ENCODE peak calls at places on chromosomes 13 and 19, in six cellular contexts. One of them, this sample, is unnamed.

GRCh38 chr13:41416276-41416675 is 41.1 kb upstream of the RGCC start:
- DNase-seq in mucosa of descending colon: no peak
- DNase-seq in left lung: no peak
- DNase-seq in breast epithelium: no peak
- DNase-seq in IMR-90: peak
- DNase-seq in ovary: no peak
- DNase-seq in this sample: no peak

GRCh38 chr19:44608391-44608821 is 5.0 kb upstream of the IGSF23 start:
- DNase-seq in IMR-90: peak
- DNase-seq in mucosa of descending colon: no peak
- DNase-seq in breast epithelium: no peak
- DNase-seq in left lung: no peak
- DNase-seq in ovary: no peak
- DNase-seq in this sample: no peak

GRCh38 chr19:3110126-3110825 is 16.1 kb downstream of the GNA11 start:
- DNase-seq in breast epithelium: no peak
- DNase-seq in IMR-90: no peak
- DNase-seq in mucosa of descending colon: no peak
- DNase-seq in left lung: no peak
- DNase-seq in ovary: peak
- DNase-seq in this sample: peak

GRCh38 chr19:19552811-19553210 is 14.7 kb downstream of the CILP2 start:
- DNase-seq in IMR-90: no peak
- DNase-seq in mucosa of descending colon: peak
- DNase-seq in breast epithelium: no peak
- DNase-seq in left lung: no peak
- DNase-seq in ovary: no peak
- DNase-seq in this sample: no peak

GRCh38 chr19:45852941-45853340 is 10.0 kb downstream of the SYMPK start:
- DNase-seq in ovary: no peak
- DNase-seq in IMR-90: no peak
- DNase-seq in breast epithelium: no peak
- DNase-seq in left lung: peak
- DNase-seq in mucosa of descending colon: peak
- DNase-seq in this sample: no peak

GRCh38 chr13:35475960-35476943 is at the start of gene MAB21L1:
- DNase-seq in left lung: no peak
- DNase-seq in ovary: peak
- DNase-seq in mucosa of descending colon: no peak
- DNase-seq in IMR-90: peak
- DNase-seq in breast epithelium: peak
- DNase-seq in this sample: peak

GRCh38 chr19:15869109-15869555 is 28.7 kb downstream of the CYP4F2 start:
- DNase-seq in mucosa of descending colon: no peak
- DNase-seq in ovary: no peak
- DNase-seq in breast epithelium: peak
- DNase-seq in IMR-90: no peak
- DNase-seq in left lung: no peak
- DNase-seq in this sample: no peak

GRCh38 chr13:113902956-113903355 is 39.1 kb upstream of the GAS6 start:
- DNase-seq in ovary: no peak
- DNase-seq in IMR-90: no peak
- DNase-seq in mucosa of descending colon: no peak
- DNase-seq in breast epithelium: no peak
- DNase-seq in left lung: no peak
- DNase-seq in this sample: no peak

GRCh38 chr19:36963262-36963661 is 47.1 kb downstream of the ZNF568 start:
- DNase-seq in IMR-90: no peak
- DNase-seq in breast epithelium: no peak
- DNase-seq in mucosa of descending colon: no peak
- DNase-seq in ovary: no peak
- DNase-seq in left lung: no peak
- DNase-seq in this sample: no peak

GRCh38 chr19:28633223-28634030 is 579.5 kb downstream of the UQCRFS1 start:
- DNase-seq in IMR-90: peak
- DNase-seq in mucosa of descending colon: peak
- DNase-seq in ovary: no peak
- DNase-seq in breast epithelium: no peak
- DNase-seq in left lung: peak
- DNase-seq in this sample: no peak

GRCh38 chr13:51478418-51479198 is 25.8 kb upstream of the INTS6 start:
- DNase-seq in ovary: no peak
- DNase-seq in breast epithelium: no peak
- DNase-seq in mucosa of descending colon: no peak
- DNase-seq in left lung: no peak
- DNase-seq in IMR-90: no peak
- DNase-seq in this sample: no peak

GRCh38 chr19:35722461-35722860 is 4.7 kb downstream of the KMT2B start:
- DNase-seq in mucosa of descending colon: no peak
- DNase-seq in IMR-90: no peak
- DNase-seq in ovary: no peak
- DNase-seq in left lung: no peak
- DNase-seq in breast epithelium: no peak
- DNase-seq in this sample: no peak

GRCh38 chr19:35720163-35720524 is 2.3 kb downstream of the KMT2B start:
- DNase-seq in ovary: no peak
- DNase-seq in breast epithelium: no peak
- DNase-seq in mucosa of descending colon: no peak
- DNase-seq in left lung: no peak
- DNase-seq in IMR-90: no peak
- DNase-seq in this sample: no peak

GRCh38 chr19:35721374-35721773 is 3.6 kb downstream of the KMT2B start:
- DNase-seq in breast epithelium: no peak
- DNase-seq in left lung: no peak
- DNase-seq in mucosa of descending colon: no peak
- DNase-seq in ovary: no peak
- DNase-seq in IMR-90: no peak
- DNase-seq in this sample: no peak

GRCh38 chr19:35719402-35720162 is 1.8 kb downstream of the KMT2B start:
- DNase-seq in left lung: no peak
- DNase-seq in IMR-90: no peak
- DNase-seq in ovary: no peak
- DNase-seq in mucosa of descending colon: no peak
- DNase-seq in breast epithelium: no peak
- DNase-seq in this sample: no peak

DNA sequence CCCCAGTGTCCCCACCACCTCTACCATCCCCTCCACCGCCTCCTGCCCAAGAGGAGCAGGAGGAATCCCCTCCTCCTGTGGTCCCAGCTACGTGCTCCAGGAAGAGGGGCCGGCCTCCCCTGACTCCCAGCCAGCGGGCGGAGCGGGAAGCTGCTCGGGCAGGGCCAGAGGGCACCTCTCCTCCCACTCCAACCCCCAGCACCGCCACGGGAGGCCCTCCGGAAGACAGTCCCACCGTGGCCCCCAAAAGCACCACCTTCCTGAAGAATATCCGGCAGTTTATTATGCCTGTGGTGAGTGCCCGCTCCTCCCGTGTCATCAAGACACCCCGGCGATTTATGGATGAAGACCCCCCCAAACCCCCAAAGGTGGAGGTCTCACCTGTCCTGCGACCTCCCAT is 2.8 kb downstream of the KMT2B start:
- DNase-seq in left lung: no peak
- DNase-seq in breast epithelium: no peak
- DNase-seq in ovary: no peak
- DNase-seq in mucosa of descending colon: no peak
- DNase-seq in IMR-90: no peak
- DNase-seq in this sample: no peak
- TF ChIP-seq CTCF in left lung: no peak
- TF ChIP-seq CTCF in breast epithelium: no peak
- TF ChIP-seq CTCF in ovary: no peak
- TF ChIP-seq CTCF in mucosa of descending colon: no peak
- TF ChIP-seq CTCF in IMR-90: no peak
- TF ChIP-seq CTCF in this sample: no peak

DNA sequence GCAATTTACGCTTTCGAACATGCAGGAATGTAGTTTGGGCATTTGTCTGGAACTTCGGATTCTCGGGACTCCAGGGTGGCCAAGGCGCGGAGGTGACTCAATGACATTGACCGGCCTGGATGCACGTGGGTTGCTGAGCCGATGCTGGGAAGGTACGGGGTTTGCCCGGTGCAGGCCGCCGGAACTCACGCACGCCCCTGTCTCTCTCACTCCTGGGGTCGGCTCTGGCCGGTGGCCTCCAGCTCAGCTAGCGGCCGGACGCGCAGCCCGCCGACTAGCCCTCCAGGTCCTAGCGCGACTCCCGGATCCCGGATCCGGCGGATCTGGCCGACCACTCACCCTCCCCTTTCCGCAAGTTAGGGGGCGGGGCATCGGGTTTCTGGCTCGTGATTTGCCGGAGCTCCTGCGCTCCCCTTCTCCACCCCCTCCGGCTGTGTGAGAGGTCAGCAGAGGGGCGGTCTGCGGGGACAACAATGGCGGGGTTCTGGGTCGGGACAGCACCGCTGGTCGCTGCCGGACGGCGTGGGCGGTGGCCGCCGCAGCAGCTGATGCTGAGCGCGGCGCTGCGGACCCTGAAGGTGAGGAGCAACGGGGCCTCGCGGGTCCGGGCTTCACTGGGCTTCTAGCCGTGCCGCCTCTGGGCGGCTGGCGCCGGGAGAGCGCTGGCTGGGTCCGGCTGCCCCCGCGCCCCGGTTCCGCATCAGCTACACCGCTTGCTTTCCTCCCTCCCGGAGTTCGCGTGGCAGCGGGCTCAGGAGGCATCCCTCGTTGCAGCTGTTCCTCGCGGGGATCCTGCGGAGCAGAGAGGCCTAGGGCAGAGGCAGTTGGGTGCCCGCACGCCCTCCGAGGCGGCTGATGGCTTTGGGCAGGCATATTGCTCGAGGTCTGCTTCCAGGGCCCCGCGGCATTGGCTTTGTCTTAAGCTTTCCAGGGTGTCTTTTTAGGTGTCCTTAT is at the start of gene PCCA:
- DNase-seq in left lung: peak
- DNase-seq in ovary: peak
- DNase-seq in IMR-90: peak
- DNase-seq in breast epithelium: peak
- DNase-seq in mucosa of descending colon: peak
- DNase-seq in this sample: peak
- TF ChIP-seq CTCF in left lung: no peak
- TF ChIP-seq CTCF in ovary: no peak
- TF ChIP-seq CTCF in IMR-90: no peak
- TF ChIP-seq CTCF in breast epithelium: no peak
- TF ChIP-seq CTCF in mucosa of descending colon: no peak
- TF ChIP-seq CTCF in this sample: no peak

GRCh38 chr19:51651216-51651846 is 4.7 kb upstream of the SIGLEC14 start:
- DNase-seq in left lung: peak
- DNase-seq in breast epithelium: no peak
- DNase-seq in ovary: no peak
- DNase-seq in IMR-90: no peak
- DNase-seq in mucosa of descending colon: no peak
- DNase-seq in this sample: no peak

GRCh38 chr19:51652266-51652665 is 5.6 kb upstream of the SIGLEC14 start:
- DNase-seq in IMR-90: no peak
- DNase-seq in breast epithelium: no peak
- DNase-seq in ovary: no peak
- DNase-seq in left lung: no peak
- DNase-seq in mucosa of descending colon: no peak
- DNase-seq in this sample: no peak

GRCh38 chr19:51653162-51653561 is 6.5 kb upstream of the SIGLEC14 start:
- DNase-seq in mucosa of descending colon: no peak
- DNase-seq in ovary: no peak
- DNase-seq in IMR-90: no peak
- DNase-seq in breast epithelium: no peak
- DNase-seq in left lung: no peak
- DNase-seq in this sample: no peak

DNA sequence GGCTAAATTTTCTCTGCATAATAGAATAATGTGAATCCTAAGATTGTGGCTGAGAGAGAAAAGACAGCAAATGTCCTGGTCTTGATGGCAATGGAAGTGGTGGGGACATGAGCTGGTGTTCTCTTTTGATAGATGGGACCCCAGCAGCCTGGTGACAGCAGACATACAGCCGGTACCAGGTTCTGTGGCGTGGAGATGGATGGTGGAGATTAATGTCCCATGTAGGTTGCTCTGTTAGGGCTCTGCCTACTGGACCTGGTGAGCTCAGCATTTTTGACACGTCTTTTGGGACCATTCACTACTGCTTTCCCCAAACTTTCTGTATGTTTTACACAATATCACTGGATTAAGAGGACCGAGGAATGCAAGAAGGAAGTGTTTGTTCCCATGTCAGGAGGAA is 8.2 kb upstream of the SIGLEC14 start:
- DNase-seq in ovary: no peak
- DNase-seq in IMR-90: no peak
- DNase-seq in left lung: no peak
- DNase-seq in mucosa of descending colon: no peak
- DNase-seq in breast epithelium: no peak
- DNase-seq in this sample: no peak
- TF ChIP-seq CTCF in ovary: no peak
- TF ChIP-seq CTCF in IMR-90: no peak
- TF ChIP-seq CTCF in left lung: no peak
- TF ChIP-seq CTCF in mucosa of descending colon: no peak
- TF ChIP-seq CTCF in breast epithelium: no peak
- TF ChIP-seq CTCF in this sample: no peak

GRCh38 chr13:84983321-84983720 is 815.9 kb downstream of the SLITRK6 start:
- DNase-seq in ovary: no peak
- DNase-seq in mucosa of descending colon: no peak
- DNase-seq in left lung: no peak
- DNase-seq in breast epithelium: no peak
- DNase-seq in IMR-90: no peak
- DNase-seq in this sample: no peak

GRCh38 chr13:84980571-84980970 is 818.6 kb downstream of the SLITRK6 start:
- DNase-seq in ovary: no peak
- DNase-seq in left lung: no peak
- DNase-seq in breast epithelium: no peak
- DNase-seq in IMR-90: no peak
- DNase-seq in mucosa of descending colon: no peak
- DNase-seq in this sample: no peak

GRCh38 chr13:84985860-84986259 is 813.4 kb downstream of the SLITRK6 start:
- DNase-seq in ovary: no peak
- DNase-seq in left lung: no peak
- DNase-seq in mucosa of descending colon: no peak
- DNase-seq in IMR-90: no peak
- DNase-seq in breast epithelium: no peak
- DNase-seq in this sample: no peak
- TF ChIP-seq CTCF in ovary: no peak
- TF ChIP-seq CTCF in left lung: no peak
- TF ChIP-seq CTCF in mucosa of descending colon: no peak
- TF ChIP-seq CTCF in IMR-90: no peak
- TF ChIP-seq CTCF in breast epithelium: no peak
- TF ChIP-seq CTCF in this sample: no peak

DNA sequence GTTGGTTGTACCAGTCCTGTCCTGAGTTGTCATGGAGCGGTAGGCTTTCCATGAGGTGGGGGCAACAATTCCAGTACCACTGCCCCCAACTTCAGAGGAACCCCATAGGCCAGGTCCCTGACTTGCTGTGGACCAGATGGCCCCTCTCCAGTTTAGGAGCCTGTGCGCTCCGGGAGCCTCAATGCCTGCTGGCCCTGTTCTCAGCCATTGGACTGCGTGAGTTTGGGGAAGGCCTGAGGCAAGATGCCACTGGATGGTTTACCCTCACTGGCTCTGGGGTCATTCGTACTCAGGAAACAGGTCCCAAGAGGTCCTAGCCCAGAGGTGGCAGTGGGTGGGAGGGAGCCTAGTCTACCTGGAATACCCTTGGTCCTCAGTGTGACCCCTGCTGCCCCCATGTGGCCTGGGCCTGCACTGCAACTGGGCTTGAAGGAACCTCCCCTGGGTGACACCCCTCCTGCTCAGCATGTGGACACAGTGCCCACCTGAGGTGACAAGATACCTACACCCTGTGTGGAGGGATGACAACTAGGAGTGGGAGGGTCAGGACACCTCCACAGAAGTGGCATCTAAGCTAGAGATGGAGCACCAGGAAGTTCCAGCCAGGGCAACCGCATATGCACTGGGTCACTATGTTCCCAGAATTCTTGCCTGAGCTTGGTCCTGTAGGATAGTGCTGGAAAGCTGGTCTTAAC is 6.0 kb upstream of the PRR19 start:
- DNase-seq in left lung: peak
- DNase-seq in IMR-90: peak
- DNase-seq in breast epithelium: peak
- DNase-seq in ovary: peak
- DNase-seq in mucosa of descending colon: peak
- DNase-seq in this sample: peak
- TF ChIP-seq CTCF in left lung: peak
- TF ChIP-seq CTCF in IMR-90: peak
- TF ChIP-seq CTCF in breast epithelium: peak
- TF ChIP-seq CTCF in ovary: peak
- TF ChIP-seq CTCF in mucosa of descending colon: peak
- TF ChIP-seq CTCF in this sample: peak

This sample was measured in heart left ventricle.